ENCODE peak calls at places on chromosomes 5 and 9, in nine cellular contexts. One of them, this sample, is unnamed.

GRCh38 chr5:5078009-5078897 is 61.9 kb upstream of the ADAMTS16 start:
- DNase-seq in gastrocnemius medialis: no peak
- DNase-seq in dorsolateral prefrontal cortex: no peak
- DNase-seq in neural progenitor cell: peak; percentile 24
- DNase-seq in heart right ventricle: no peak
- DNase-seq in tibial nerve: no peak
- DNase-seq in coronary artery: no peak
- DNase-seq in mucosa of descending colon: no peak
- DNase-seq in HFF-Myc: peak; percentile 4
- DNase-seq in this sample: no peak

GRCh38 chr5:59356813-59357381 is 536.6 kb downstream of the PDE4D start:
- DNase-seq in coronary artery: no peak
- DNase-seq in dorsolateral prefrontal cortex: no peak
- DNase-seq in HFF-Myc: no peak
- DNase-seq in neural progenitor cell: peak; percentile 70
- DNase-seq in gastrocnemius medialis: peak; percentile 60
- DNase-seq in tibial nerve: no peak
- DNase-seq in heart right ventricle: peak; percentile 71
- DNase-seq in mucosa of descending colon: peak; percentile 49
- DNase-seq in this sample: peak; percentile 69

GRCh38 chr5:171785517-171785916 is at the start of gene SMIM23:
- DNase-seq in dorsolateral prefrontal cortex: no peak
- DNase-seq in coronary artery: no peak
- DNase-seq in neural progenitor cell: no peak
- DNase-seq in gastrocnemius medialis: no peak
- DNase-seq in heart right ventricle: no peak
- DNase-seq in HFF-Myc: no peak
- DNase-seq in mucosa of descending colon: no peak
- DNase-seq in tibial nerve: no peak
- DNase-seq in this sample: no peak

GRCh38 chr5:59786271-59786805 is 107.2 kb downstream of the PDE4D start:
- DNase-seq in gastrocnemius medialis: no peak
- DNase-seq in mucosa of descending colon: no peak
- DNase-seq in HFF-Myc: peak; percentile 64
- DNase-seq in tibial nerve: no peak
- DNase-seq in dorsolateral prefrontal cortex: no peak
- DNase-seq in heart right ventricle: no peak
- DNase-seq in neural progenitor cell: no peak
- DNase-seq in coronary artery: no peak
- DNase-seq in this sample: no peak

GRCh38 chr9:15160673-15161072 is 146.3 kb downstream of the TTC39B start:
- DNase-seq in coronary artery: no peak
- DNase-seq in dorsolateral prefrontal cortex: no peak
- DNase-seq in HFF-Myc: peak; percentile 16
- DNase-seq in mucosa of descending colon: no peak
- DNase-seq in tibial nerve: no peak
- DNase-seq in neural progenitor cell: no peak
- DNase-seq in gastrocnemius medialis: no peak
- DNase-seq in heart right ventricle: no peak
- DNase-seq in this sample: no peak

GRCh38 chr5:60092671-60093422 is 199.3 kb upstream of the PDE4D start:
- DNase-seq in mucosa of descending colon: no peak
- DNase-seq in coronary artery: no peak
- DNase-seq in tibial nerve: no peak
- DNase-seq in dorsolateral prefrontal cortex: no peak
- DNase-seq in neural progenitor cell: no peak
- DNase-seq in heart right ventricle: no peak
- DNase-seq in HFF-Myc: peak; percentile 27
- DNase-seq in gastrocnemius medialis: no peak
- DNase-seq in this sample: no peak

GRCh38 chr9:113808391-113809191 is 67.5 kb upstream of the ZNF618 start:
- DNase-seq in gastrocnemius medialis: no peak
- DNase-seq in HFF-Myc: peak; percentile 20
- DNase-seq in coronary artery: no peak
- DNase-seq in neural progenitor cell: no peak
- DNase-seq in mucosa of descending colon: no peak
- DNase-seq in dorsolateral prefrontal cortex: no peak
- DNase-seq in tibial nerve: peak; percentile 37
- DNase-seq in heart right ventricle: no peak
- DNase-seq in this sample: peak; percentile 72

GRCh38 chr5:147530801-147531389 is 21.0 kb upstream of the DPYSL3 start:
- DNase-seq in mucosa of descending colon: no peak
- DNase-seq in tibial nerve: no peak
- DNase-seq in neural progenitor cell: no peak
- DNase-seq in HFF-Myc: no peak
- DNase-seq in heart right ventricle: no peak
- DNase-seq in gastrocnemius medialis: no peak
- DNase-seq in coronary artery: no peak
- DNase-seq in dorsolateral prefrontal cortex: no peak
- DNase-seq in this sample: no peak

GRCh38 chr9:123194023-123194422 is 74.4 kb downstream of the STRBP start:
- DNase-seq in dorsolateral prefrontal cortex: no peak
- DNase-seq in gastrocnemius medialis: no peak
- DNase-seq in neural progenitor cell: no peak
- DNase-seq in tibial nerve: no peak
- DNase-seq in HFF-Myc: no peak
- DNase-seq in mucosa of descending colon: no peak
- DNase-seq in coronary artery: no peak
- DNase-seq in heart right ventricle: no peak
- DNase-seq in this sample: no peak

GRCh38 chr5:126107381-126107780 is 315.8 kb upstream of the GRAMD2B start:
- DNase-seq in gastrocnemius medialis: no peak
- DNase-seq in neural progenitor cell: no peak
- DNase-seq in dorsolateral prefrontal cortex: no peak
- DNase-seq in HFF-Myc: no peak
- DNase-seq in heart right ventricle: no peak
- DNase-seq in coronary artery: no peak
- DNase-seq in tibial nerve: no peak
- DNase-seq in mucosa of descending colon: no peak
- DNase-seq in this sample: no peak

GRCh38 chr5:74870299-74871067 is 4.3 kb upstream of the FAM169A start:
- DNase-seq in tibial nerve: no peak
- DNase-seq in dorsolateral prefrontal cortex: no peak
- DNase-seq in HFF-Myc: no peak
- DNase-seq in heart right ventricle: no peak
- DNase-seq in neural progenitor cell: no peak
- DNase-seq in gastrocnemius medialis: no peak
- DNase-seq in coronary artery: no peak
- DNase-seq in mucosa of descending colon: no peak
- DNase-seq in this sample: no peak

GRCh38 chr5:121962943-121963342 is 1.2 kb downstream of the SRFBP1 start:
- DNase-seq in neural progenitor cell: no peak
- DNase-seq in dorsolateral prefrontal cortex: no peak
- DNase-seq in heart right ventricle: no peak
- DNase-seq in coronary artery: no peak
- DNase-seq in gastrocnemius medialis: no peak
- DNase-seq in HFF-Myc: no peak
- DNase-seq in mucosa of descending colon: no peak
- DNase-seq in tibial nerve: no peak
- DNase-seq in this sample: no peak

GRCh38 chr5:150295172-150295611 is 5.6 kb upstream of the CAMK2A start:
- DNase-seq in HFF-Myc: no peak
- DNase-seq in heart right ventricle: peak; percentile 34
- DNase-seq in neural progenitor cell: no peak
- DNase-seq in tibial nerve: no peak
- DNase-seq in mucosa of descending colon: no peak
- DNase-seq in coronary artery: no peak
- DNase-seq in dorsolateral prefrontal cortex: peak; percentile 70
- DNase-seq in gastrocnemius medialis: no peak
- DNase-seq in this sample: peak; percentile 75

DNA sequence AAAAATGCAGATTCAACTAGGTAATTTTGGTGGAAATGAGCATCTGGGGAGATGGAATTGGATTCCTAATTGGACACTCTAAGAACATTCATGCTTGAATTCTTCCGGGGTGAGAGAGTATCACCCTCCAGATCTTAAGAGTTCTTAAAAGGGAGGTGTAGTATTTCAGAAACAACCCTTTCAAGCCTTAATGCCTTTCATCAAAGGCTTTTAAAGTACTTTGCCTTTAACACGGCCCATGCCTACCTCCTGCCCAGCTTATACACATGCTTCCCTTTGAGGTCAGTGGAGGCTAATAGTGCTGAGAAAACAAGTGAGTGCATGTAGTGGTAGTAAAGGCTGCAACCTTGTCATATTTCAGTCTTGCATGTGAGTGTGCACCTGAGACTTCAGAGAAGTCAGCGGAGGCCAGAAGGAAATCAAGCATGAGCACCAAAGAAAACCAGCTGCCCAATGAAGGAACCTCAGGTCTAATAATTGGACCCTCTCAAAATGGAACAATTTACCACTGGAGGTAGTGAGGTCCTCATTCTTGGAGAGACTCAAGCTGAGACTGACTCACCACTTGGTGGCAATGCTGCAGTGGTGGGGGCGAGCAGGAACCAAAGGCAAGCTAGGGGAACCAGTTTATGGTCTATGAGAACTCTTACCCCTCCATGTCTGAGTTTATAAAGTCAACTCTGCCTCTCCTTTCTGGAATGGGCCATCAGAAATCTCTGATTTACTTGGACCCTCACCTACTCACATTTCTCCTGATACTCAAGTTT is 98.4 kb upstream of the GDNF start:
- DNase-seq in heart right ventricle: no peak
- DNase-seq in coronary artery: no peak
- DNase-seq in gastrocnemius medialis: no peak
- DNase-seq in dorsolateral prefrontal cortex: no peak
- DNase-seq in HFF-Myc: no peak
- DNase-seq in mucosa of descending colon: no peak
- DNase-seq in neural progenitor cell: peak; percentile 58
- DNase-seq in tibial nerve: no peak
- DNase-seq in this sample: no peak
- TF ChIP-seq CTCF in heart right ventricle: no peak
- TF ChIP-seq CTCF in coronary artery: no peak
- TF ChIP-seq CTCF in gastrocnemius medialis: no peak
- TF ChIP-seq CTCF in dorsolateral prefrontal cortex: no peak
- TF ChIP-seq CTCF in HFF-Myc: no peak
- TF ChIP-seq CTCF in mucosa of descending colon: no peak
- TF ChIP-seq CTCF in neural progenitor cell: no peak
- TF ChIP-seq CTCF in tibial nerve: no peak
- TF ChIP-seq CTCF in this sample: no peak

DNA sequence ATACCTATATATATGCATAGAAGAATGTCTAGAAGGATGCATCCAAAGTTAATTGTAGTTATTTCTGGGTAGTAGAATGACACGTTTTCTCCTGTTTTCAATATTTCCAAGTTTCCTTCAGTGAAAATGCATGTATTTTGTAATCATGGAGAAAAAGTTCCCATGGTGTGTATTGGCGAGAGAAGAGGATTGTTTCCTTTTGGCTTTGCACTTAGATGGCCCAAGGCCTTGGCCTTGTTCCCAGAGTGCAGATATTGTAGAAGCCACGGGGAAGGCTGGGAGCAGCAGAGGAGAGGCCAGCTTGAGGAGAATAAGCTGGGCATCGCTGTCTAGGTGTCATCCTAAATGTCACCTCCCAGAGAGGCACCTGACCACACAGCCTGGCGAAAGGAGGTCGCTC is 44.0 kb downstream of the IRF1 start:
- DNase-seq in coronary artery: no peak
- DNase-seq in dorsolateral prefrontal cortex: no peak
- DNase-seq in mucosa of descending colon: no peak
- DNase-seq in gastrocnemius medialis: peak; percentile 75
- DNase-seq in heart right ventricle: peak; percentile 88
- DNase-seq in neural progenitor cell: no peak
- DNase-seq in HFF-Myc: no peak
- DNase-seq in tibial nerve: peak; percentile 89
- DNase-seq in this sample: no peak
- H3K4me3 ChIP-seq in coronary artery: no peak overlapping the region
- H3K4me3 ChIP-seq in dorsolateral prefrontal cortex: no peak overlapping the region
- H3K4me3 ChIP-seq in mucosa of descending colon: no peak overlapping the region
- H3K4me3 ChIP-seq in gastrocnemius medialis: no peak overlapping the region
- H3K4me3 ChIP-seq in heart right ventricle: no peak overlapping the region
- H3K4me3 ChIP-seq in neural progenitor cell: no peak overlapping the region
- H3K4me3 ChIP-seq in HFF-Myc: no peak overlapping the region
- H3K4me3 ChIP-seq in tibial nerve: no peak overlapping the region
- H3K4me3 ChIP-seq in this sample: no peak overlapping the region

DNA sequence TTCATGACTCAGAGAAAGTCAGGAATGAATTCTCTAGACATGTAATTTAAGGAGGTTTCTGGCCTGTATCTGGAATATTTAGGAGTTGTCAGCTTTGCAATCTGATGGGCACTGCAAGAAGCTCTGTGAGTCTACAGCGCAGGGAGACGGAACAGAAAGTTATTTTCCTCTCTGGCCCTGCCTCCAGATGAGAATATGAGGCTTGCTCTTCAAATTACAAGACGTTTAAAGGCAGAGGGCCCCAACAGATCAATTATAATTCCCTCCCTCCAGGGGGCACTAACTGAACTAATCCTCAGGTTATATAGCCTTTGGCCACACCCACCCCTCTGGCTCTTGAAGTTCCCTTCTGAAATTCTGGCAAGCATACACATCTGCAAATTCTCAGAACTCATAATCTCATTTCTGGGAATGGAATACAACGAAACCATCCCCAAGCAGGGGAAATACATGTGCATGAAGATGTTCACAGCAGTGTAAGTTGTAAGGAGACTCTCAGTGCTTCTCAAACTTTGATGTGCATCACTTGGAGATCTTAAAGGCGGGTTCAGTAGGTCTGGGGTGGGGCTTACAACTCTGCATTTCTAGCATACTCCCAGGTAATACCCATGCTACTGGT is 307.6 kb downstream of the CWC27 start:
- DNase-seq in heart right ventricle: peak; percentile 73
- DNase-seq in HFF-Myc: peak; percentile 50
- DNase-seq in tibial nerve: peak; percentile 13
- DNase-seq in gastrocnemius medialis: no peak
- DNase-seq in mucosa of descending colon: no peak
- DNase-seq in neural progenitor cell: peak; percentile 48
- DNase-seq in coronary artery: no peak
- DNase-seq in dorsolateral prefrontal cortex: no peak
- DNase-seq in this sample: no peak
- TF ChIP-seq CTCF in heart right ventricle: peak; percentile 6
- TF ChIP-seq CTCF in HFF-Myc: peak; percentile 32
- TF ChIP-seq CTCF in tibial nerve: peak; percentile 8
- TF ChIP-seq CTCF in gastrocnemius medialis: no peak
- TF ChIP-seq CTCF in mucosa of descending colon: no peak
- TF ChIP-seq CTCF in neural progenitor cell: peak; percentile 31
- TF ChIP-seq CTCF in coronary artery: no peak
- TF ChIP-seq CTCF in dorsolateral prefrontal cortex: no peak
- TF ChIP-seq CTCF in this sample: no peak

DNA sequence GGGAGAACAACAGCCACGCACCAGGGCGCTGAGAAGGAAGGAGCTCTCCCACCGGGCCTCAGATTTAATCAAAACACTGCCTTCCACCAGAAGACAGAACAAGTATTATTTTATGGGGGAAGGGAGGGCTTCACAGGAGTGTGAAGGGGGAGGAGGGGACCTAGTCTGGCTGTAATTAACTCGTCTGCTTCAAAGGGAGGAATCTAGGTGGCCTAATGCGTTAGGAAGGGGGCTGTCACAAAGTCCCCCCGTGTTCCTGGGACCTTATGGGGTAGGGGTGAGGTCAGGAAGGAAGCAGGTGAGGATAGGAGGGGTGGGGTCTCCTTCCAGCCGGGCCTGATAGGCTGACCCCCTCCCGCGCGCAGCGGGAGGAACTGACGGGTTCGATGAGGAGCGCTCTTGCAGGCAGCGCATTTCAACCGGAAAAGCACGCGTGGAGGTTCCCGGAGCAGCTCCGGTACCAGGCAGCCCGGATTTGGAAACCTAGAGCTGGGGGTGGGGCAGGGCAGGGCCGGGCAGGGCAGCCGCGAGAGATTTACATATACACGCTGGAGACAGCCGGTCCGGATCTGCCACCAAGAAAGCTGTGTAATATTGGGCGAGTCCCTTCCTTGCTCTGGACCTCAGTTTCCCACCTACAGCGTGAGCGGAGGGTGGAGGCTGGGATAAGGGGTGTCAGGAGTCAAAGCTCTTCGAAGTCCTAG is 2.0 kb downstream of the SHB start:
- DNase-seq in neural progenitor cell: peak; percentile 42
- DNase-seq in heart right ventricle: peak; percentile 66
- DNase-seq in HFF-Myc: no peak
- DNase-seq in tibial nerve: peak; percentile 26
- DNase-seq in dorsolateral prefrontal cortex: no peak
- DNase-seq in coronary artery: peak; percentile 83
- DNase-seq in gastrocnemius medialis: no peak
- DNase-seq in mucosa of descending colon: peak; percentile 84
- DNase-seq in this sample: peak; percentile 91
- H3K4me3 ChIP-seq in neural progenitor cell: peak overlapping the region; percentile 79
- H3K4me3 ChIP-seq in heart right ventricle: peak overlapping the region; percentile 98
- H3K4me3 ChIP-seq in HFF-Myc: peak overlapping the region; percentile 68
- H3K4me3 ChIP-seq in tibial nerve: peak overlapping the region; percentile 90
- H3K4me3 ChIP-seq in dorsolateral prefrontal cortex: peak overlapping the region; percentile 92
- H3K4me3 ChIP-seq in coronary artery: peak overlapping the region; percentile 84
- H3K4me3 ChIP-seq in gastrocnemius medialis: peak overlapping the region; percentile 85
- H3K4me3 ChIP-seq in mucosa of descending colon: peak overlapping the region; percentile 78
- H3K4me3 ChIP-seq in this sample: peak overlapping the region; percentile 89

This sample was measured in kidney.